ENCODE peak calls at places on chromosomes 16 and 17, in four cellular contexts. One of them, this sample, is unnamed.
A peak's percentile ranks its signal among the peaks of the same experiment; 100 is the strongest.

GRCh38 chr16:67198238-67198734 is 645 bp upstream of the ELMO3 start:
- DNase-seq in tibial nerve: no peak
- DNase-seq in adrenal gland: peak; percentile 83
- DNase-seq in left ventricle myocardium inferior: no peak
- DNase-seq in this sample: no peak

GRCh38 chr16:23786964-23787571 is 32.2 kb downstream of the CHP2 start:
- DNase-seq in tibial nerve: no peak
- DNase-seq in adrenal gland: no peak
- DNase-seq in left ventricle myocardium inferior: no peak
- DNase-seq in this sample: no peak

GRCh38 chr17:59851431-59852375 is 41.0 kb downstream of the TUBD1 start:
- DNase-seq in tibial nerve: peak; percentile 49
- DNase-seq in adrenal gland: peak; percentile 74
- DNase-seq in left ventricle myocardium inferior: no peak
- DNase-seq in this sample: peak; percentile 63

GRCh38 chr16:67301080-67301757 is 21.9 kb downstream of the PLEKHG4 start:
- DNase-seq in tibial nerve: peak; percentile 70
- DNase-seq in adrenal gland: no peak
- DNase-seq in left ventricle myocardium inferior: peak; percentile 67
- DNase-seq in this sample: no peak

GRCh38 chr17:77875881-77876509 is 82.5 kb upstream of the TNRC6C start:
- DNase-seq in tibial nerve: no peak
- DNase-seq in adrenal gland: no peak
- DNase-seq in left ventricle myocardium inferior: no peak
- DNase-seq in this sample: no peak

GRCh38 chr17:40150215-40150614 is 9.9 kb downstream of the CASC3 start:
- DNase-seq in tibial nerve: no peak
- DNase-seq in adrenal gland: peak; percentile 51
- DNase-seq in left ventricle myocardium inferior: no peak
- DNase-seq in this sample: no peak

GRCh38 chr17:28896884-28897768 is at the start of gene FLOT2:
- DNase-seq in tibial nerve: peak; percentile 60
- DNase-seq in adrenal gland: peak; percentile 78
- DNase-seq in left ventricle myocardium inferior: peak; percentile 67
- DNase-seq in this sample: peak; percentile 87

GRCh38 chr17:15291674-15292361 is 26.7 kb upstream of the PMP22 start:
- DNase-seq in tibial nerve: no peak
- DNase-seq in adrenal gland: no peak
- DNase-seq in left ventricle myocardium inferior: peak; percentile 22
- DNase-seq in this sample: no peak

GRCh38 chr17:72101526-72101925 is 19.3 kb upstream of the SOX9 start:
- DNase-seq in tibial nerve: no peak
- DNase-seq in adrenal gland: no peak
- DNase-seq in left ventricle myocardium inferior: no peak
- DNase-seq in this sample: no peak

GRCh38 chr16:48810436-48810802 is 200.4 kb upstream of the N4BP1 start:
- DNase-seq in tibial nerve: no peak
- DNase-seq in adrenal gland: no peak
- DNase-seq in left ventricle myocardium inferior: no peak
- DNase-seq in this sample: no peak

DNA sequence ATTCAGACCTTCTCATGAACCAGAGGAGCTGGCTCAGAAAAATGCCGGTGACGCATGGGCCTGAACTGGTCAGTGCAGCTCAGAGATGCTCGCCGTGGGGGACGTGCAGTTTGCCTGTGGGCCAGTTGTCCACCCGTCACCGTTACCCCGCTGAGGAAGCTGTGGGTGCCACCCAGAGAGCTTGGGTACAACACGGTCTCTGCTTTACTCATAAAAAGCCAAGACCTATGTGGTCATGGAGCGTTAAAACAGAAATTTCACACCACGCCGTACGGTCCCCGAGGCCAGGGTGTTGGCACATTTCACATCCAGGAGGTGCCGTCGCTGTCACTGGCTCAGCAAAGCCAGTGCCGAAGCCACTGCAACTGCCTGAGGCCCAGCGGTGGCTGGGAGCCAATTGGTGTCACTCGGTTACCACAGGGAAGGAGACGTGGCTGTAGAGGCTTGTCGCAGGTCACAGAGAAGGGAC is 120.9 kb downstream of the METRNL start:
- DNase-seq in tibial nerve: peak; percentile 64
- DNase-seq in adrenal gland: peak; percentile 77
- DNase-seq in left ventricle myocardium inferior: peak; percentile 76
- DNase-seq in this sample: peak; percentile 89
- H3K4me3 ChIP-seq in tibial nerve: no peak overlapping the region
- H3K4me3 ChIP-seq in adrenal gland: no peak overlapping the region
- H3K4me3 ChIP-seq in left ventricle myocardium inferior: peak overlapping the region; percentile 36
- H3K4me3 ChIP-seq in this sample: no peak overlapping the region

GRCh38 chr16:89422905-89423630 is 67.3 kb downstream of the ANKRD11 start:
- DNase-seq in tibial nerve: no peak
- DNase-seq in adrenal gland: peak; percentile 70
- DNase-seq in left ventricle myocardium inferior: no peak
- DNase-seq in this sample: no peak
- H3K4me1 ChIP-seq in tibial nerve: peaks cover 25% of the 10 kb centered on the region
- H3K4me1 ChIP-seq in adrenal gland: peaks cover 26% of the 10 kb centered on the region
- H3K4me1 ChIP-seq in left ventricle myocardium inferior: peaks cover 75% of the 10 kb centered on the region
- H3K4me1 ChIP-seq in this sample: peaks cover 30% of the 10 kb centered on the region

GRCh38 chr17:50634123-50634914 is at the start of gene ABCC3:
- DNase-seq in tibial nerve: no peak
- DNase-seq in adrenal gland: peak; percentile 78
- DNase-seq in left ventricle myocardium inferior: peak; percentile 30
- DNase-seq in this sample: peak; percentile 78

GRCh38 chr17:50636804-50637195 is 2.1 kb downstream of the ABCC3 start:
- DNase-seq in tibial nerve: no peak
- DNase-seq in adrenal gland: no peak
- DNase-seq in left ventricle myocardium inferior: no peak
- DNase-seq in this sample: no peak

GRCh38 chr17:50636145-50636803 is 1.6 kb downstream of the ABCC3 start:
- DNase-seq in tibial nerve: no peak
- DNase-seq in adrenal gland: no peak
- DNase-seq in left ventricle myocardium inferior: no peak
- DNase-seq in this sample: no peak

GRCh38 chr17:50634915-50635719 is 436 bp downstream of the ABCC3 start:
- DNase-seq in tibial nerve: no peak
- DNase-seq in adrenal gland: no peak
- DNase-seq in left ventricle myocardium inferior: no peak
- DNase-seq in this sample: no peak

GRCh38 chr17:50635720-50636144 is 1.1 kb downstream of the ABCC3 start:
- DNase-seq in tibial nerve: no peak
- DNase-seq in adrenal gland: no peak
- DNase-seq in left ventricle myocardium inferior: no peak
- DNase-seq in this sample: no peak
- H3K27ac ChIP-seq in tibial nerve: no peak overlapping the region
- H3K27ac ChIP-seq in adrenal gland: peak overlapping the region; percentile 70
- H3K27ac ChIP-seq in left ventricle myocardium inferior: no peak overlapping the region
- H3K27ac ChIP-seq in this sample: no peak overlapping the region

DNA sequence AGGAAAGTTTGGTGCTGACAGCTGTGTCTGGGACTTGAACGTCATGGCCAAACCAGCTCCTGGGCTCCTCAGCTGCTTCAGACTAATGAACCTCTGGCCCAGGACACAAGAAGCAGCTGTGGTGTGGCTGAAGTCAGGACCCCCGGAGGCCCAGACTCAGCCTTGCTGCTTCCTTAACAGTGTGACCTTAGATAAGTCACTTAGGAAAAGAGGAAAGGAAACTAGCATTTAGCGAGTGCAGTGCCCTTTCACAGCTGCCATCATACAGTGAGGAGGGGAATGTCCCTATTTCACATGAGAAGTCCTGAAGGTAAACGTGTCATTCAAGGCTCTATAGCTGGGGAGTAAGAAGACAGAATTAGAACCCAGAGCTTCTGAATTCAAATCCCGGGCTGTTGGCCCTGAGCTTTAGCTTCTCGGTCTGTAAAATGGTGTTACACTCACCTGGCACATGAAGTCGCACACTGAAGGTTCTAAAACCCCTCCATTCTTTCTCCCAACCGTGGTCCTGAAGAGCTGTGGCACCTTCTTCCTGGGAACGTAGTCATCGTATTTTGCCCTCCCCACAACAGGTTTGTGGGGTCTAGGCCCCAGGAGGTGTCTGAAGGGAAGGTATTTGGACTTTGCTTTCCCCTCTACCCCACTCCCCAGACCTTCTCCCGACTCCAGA is 910 bp upstream of the RAMP2 start:
- DNase-seq in tibial nerve: no peak
- DNase-seq in adrenal gland: no peak
- DNase-seq in left ventricle myocardium inferior: no peak
- DNase-seq in this sample: no peak
- H3K4me3 ChIP-seq in tibial nerve: peak overlapping the region; percentile 67
- H3K4me3 ChIP-seq in adrenal gland: no peak overlapping the region
- H3K4me3 ChIP-seq in left ventricle myocardium inferior: peak overlapping the region; percentile 81
- H3K4me3 ChIP-seq in this sample: peak overlapping the region; percentile 78

GRCh38 chr17:78920528-78920927 is 4.7 kb downstream of the TIMP2 start:
- DNase-seq in tibial nerve: no peak
- DNase-seq in adrenal gland: no peak
- DNase-seq in left ventricle myocardium inferior: no peak
- DNase-seq in this sample: no peak

GRCh38 chr17:78918979-78919378 is 6.2 kb downstream of the TIMP2 start:
- DNase-seq in tibial nerve: no peak
- DNase-seq in adrenal gland: no peak
- DNase-seq in left ventricle myocardium inferior: no peak
- DNase-seq in this sample: no peak

GRCh38 chr17:78915872-78916632 is 9.1 kb downstream of the TIMP2 start:
- DNase-seq in tibial nerve: peak; percentile 66
- DNase-seq in adrenal gland: peak; percentile 86
- DNase-seq in left ventricle myocardium inferior: peak; percentile 57
- DNase-seq in this sample: no peak

GRCh38 chr17:78919816-78920516 is 5.2 kb downstream of the TIMP2 start:
- DNase-seq in tibial nerve: no peak
- DNase-seq in adrenal gland: no peak
- DNase-seq in left ventricle myocardium inferior: no peak
- DNase-seq in this sample: no peak

GRCh38 chr17:78917451-78918307 is 7.5 kb downstream of the TIMP2 start:
- DNase-seq in tibial nerve: no peak
- DNase-seq in adrenal gland: no peak
- DNase-seq in left ventricle myocardium inferior: no peak
- DNase-seq in this sample: no peak
- H3K4me1 ChIP-seq in tibial nerve: peaks cover 82% of the 10 kb centered on the region
- H3K4me1 ChIP-seq in adrenal gland: peaks cover 34% of the 10 kb centered on the region
- H3K4me1 ChIP-seq in left ventricle myocardium inferior: peaks cover 89% of the 10 kb centered on the region
- H3K4me1 ChIP-seq in this sample: peaks cover 15% of the 10 kb centered on the region

GRCh38 chr17:17564323-17564722 is 27.2 kb downstream of the PEMT start:
- DNase-seq in tibial nerve: no peak
- DNase-seq in adrenal gland: no peak
- DNase-seq in left ventricle myocardium inferior: no peak
- DNase-seq in this sample: no peak
- H3K27ac ChIP-seq in tibial nerve: no peak overlapping the region
- H3K27ac ChIP-seq in adrenal gland: no peak overlapping the region
- H3K27ac ChIP-seq in left ventricle myocardium inferior: no peak overlapping the region
- H3K27ac ChIP-seq in this sample: no peak overlapping the region

DNA sequence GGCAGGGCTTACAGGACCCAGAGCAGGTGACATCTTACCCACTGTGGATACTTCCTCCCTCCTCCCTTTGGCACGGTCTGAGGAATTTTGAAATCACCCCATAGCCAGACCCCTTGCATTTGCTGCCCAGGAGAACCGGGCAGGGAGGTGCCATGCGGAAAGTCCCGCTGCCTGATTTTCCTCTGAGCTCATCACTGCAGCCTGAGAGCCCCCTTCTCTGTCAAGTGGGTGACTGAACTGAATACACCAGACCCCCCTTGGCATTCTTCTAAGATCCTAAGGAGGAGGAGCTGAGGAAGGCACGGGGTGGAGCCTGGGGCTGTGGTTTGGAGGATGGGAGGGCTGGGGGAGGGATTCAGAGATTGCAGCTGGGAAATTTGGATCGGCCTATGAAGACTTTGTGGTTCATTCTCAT is 173.4 kb downstream of the RAB11FIP4 start:
- DNase-seq in tibial nerve: no peak
- DNase-seq in adrenal gland: no peak
- DNase-seq in left ventricle myocardium inferior: no peak
- DNase-seq in this sample: no peak
- H3K4me3 ChIP-seq in tibial nerve: no peak overlapping the region
- H3K4me3 ChIP-seq in adrenal gland: no peak overlapping the region
- H3K4me3 ChIP-seq in left ventricle myocardium inferior: no peak overlapping the region
- H3K4me3 ChIP-seq in this sample: peak overlapping the region; percentile 3

DNA sequence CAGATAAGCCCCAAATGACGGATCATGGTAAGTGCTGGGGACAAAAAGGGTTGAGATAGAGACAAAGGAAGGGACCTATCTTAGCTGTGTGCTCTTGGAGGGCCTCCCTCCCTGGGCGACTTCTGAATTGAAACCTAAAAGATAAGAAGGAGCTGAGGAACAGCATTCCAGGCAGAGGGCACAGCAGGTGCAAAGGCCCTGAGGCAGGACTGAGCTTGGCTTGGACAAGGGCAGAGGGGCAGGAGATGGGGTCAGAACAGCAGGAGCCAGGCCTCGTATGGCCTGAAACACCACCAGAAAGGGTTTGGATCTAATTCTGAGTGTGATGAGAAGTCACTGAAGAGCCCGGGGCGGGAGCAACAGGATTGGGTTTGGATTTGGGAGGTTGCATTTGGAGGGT is 75.4 kb downstream of the RTN4RL1 start:
- DNase-seq in tibial nerve: no peak
- DNase-seq in adrenal gland: no peak
- DNase-seq in left ventricle myocardium inferior: no peak
- DNase-seq in this sample: no peak
- H3K4me1 ChIP-seq in tibial nerve: no peaks in the 10 kb centered on the region
- H3K4me1 ChIP-seq in adrenal gland: no peaks in the 10 kb centered on the region
- H3K4me1 ChIP-seq in left ventricle myocardium inferior: peaks cover 17% of the 10 kb centered on the region
- H3K4me1 ChIP-seq in this sample: no peaks in the 10 kb centered on the region

DNA sequence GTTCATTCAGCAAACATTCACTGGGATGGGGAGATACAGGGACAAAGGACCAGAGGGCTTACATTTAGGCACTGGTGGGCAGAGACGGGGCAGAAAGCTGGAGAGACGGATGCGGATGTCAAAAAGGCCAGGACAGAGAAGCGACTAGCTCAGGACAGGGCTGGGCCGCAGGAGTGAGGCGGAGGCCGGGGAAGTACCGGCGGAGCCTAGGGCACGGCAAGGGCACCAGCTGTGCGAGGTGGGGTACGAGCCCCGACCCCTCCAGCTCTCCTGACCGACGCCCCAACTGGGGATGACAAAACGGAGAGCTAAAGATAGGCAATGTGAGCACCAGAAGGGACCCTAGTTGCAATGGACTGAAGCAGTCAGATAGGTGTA is 3.9 kb upstream of the SGCA start:
- DNase-seq in tibial nerve: no peak
- DNase-seq in adrenal gland: no peak
- DNase-seq in left ventricle myocardium inferior: no peak
- DNase-seq in this sample: no peak
- H3K27ac ChIP-seq in tibial nerve: peak overlapping the region; percentile 82
- H3K27ac ChIP-seq in adrenal gland: no peak overlapping the region
- H3K27ac ChIP-seq in left ventricle myocardium inferior: peak overlapping the region; percentile 76
- H3K27ac ChIP-seq in this sample: peak overlapping the region; percentile 80